ENCODE peak calls at places on chromosome 5, in nine cellular contexts. Q, C, S, O, H, R, D, T and X are unnamed samples.

GRCh38 chr5:123134653-123135181 is 45.7 kb downstream of the PRDM6 start:
- DNase-seq in O (no peak), H (no peak), S (no peak), D (no peak), Q (no peak), T (no peak), R (no peak), C (no peak), X (no peak)

GRCh38 chr5:168931638-168932345 is 352.6 kb upstream of the PANK3 start:
- DNase-seq in D (no peak), Q (no peak), R (no peak), O (no peak), T (no peak), H (peak; percentile 71), S (peak; percentile 95), C (no peak), X (peak; percentile 77)

GRCh38 chr5:87252283-87252605 is 15.4 kb upstream of the RASA1 start:
- DNase-seq in D (no peak), H (no peak), Q (no peak), T (no peak), O (no peak), C (no peak), S (no peak), R (no peak), X (no peak)

GRCh38 chr5:141701341-141702119 is 19.5 kb upstream of the ARAP3 start:
- DNase-seq in C (no peak), D (no peak), Q (no peak), S (no peak), H (no peak), O (no peak), R (no peak), T (no peak), X (no peak)

GRCh38 chr5:3301316-3301715 is 294.3 kb upstream of the IRX1 start:
- DNase-seq in S (no peak), O (no peak), Q (no peak), H (no peak), C (no peak), D (no peak), T (no peak), R (peak; percentile 53), X (no peak)

GRCh38 chr5:154103223-154103622 is 64.5 kb downstream of the MFAP3 start:
- DNase-seq in R (no peak), C (no peak), Q (no peak), T (no peak), S (no peak), H (no peak), D (no peak), O (no peak), X (no peak)

GRCh38 chr5:68445257-68446069 is 229.9 kb downstream of the PIK3R1 start:
- DNase-seq in S (no peak), D (no peak), H (no peak), Q (no peak), R (no peak), C (no peak), O (no peak), T (no peak), X (no peak)

GRCh38 chr5:170986598-170986997 is 124.8 kb downstream of the RANBP17 start:
- DNase-seq in H (peak; percentile 54), C (no peak), T (no peak), Q (no peak), O (no peak), S (peak; percentile 30), D (no peak), R (peak; percentile 23), X (peak; percentile 19)

GRCh38 chr5:142492781-142493281 is 168.0 kb upstream of the SPRY4 start:
- DNase-seq in R (no peak), Q (no peak), S (peak; percentile 40), C (no peak), O (no peak), D (no peak), H (peak; percentile 91), T (no peak), X (no peak)

GRCh38 chr5:73612799-73613198 is 13.2 kb upstream of the ARHGEF28 start:
- DNase-seq in H (no peak), Q (no peak), C (no peak), T (no peak), O (no peak), D (no peak), S (no peak), R (no peak), X (no peak)